ENCODE peak calls at places on chromosome 17, in six cellular contexts. D is H1, Y is SK-N-SH, L is GM12878, A is K562, U is HepG2. F is an unnamed sample.

GRCh38 chr17:59899099-59899498 is 6.2 kb downstream of the RPS6KB1 start:
- DNase-seq in D (no peak), Y (no peak), L (no peak), A (no peak), U (no peak), F (peak)

GRCh38 chr17:50584116-50584515 is 23.6 kb downstream of the CACNA1G start:
- DNase-seq in D (no peak), Y (no peak), L (no peak), A (no peak), U (no peak), F (no peak)

GRCh38 chr17:46935658-46936266 is 12.8 kb downstream of the GOSR2 start:
- DNase-seq in D (no peak), Y (no peak), L (no peak), A (peak), U (no peak), F (no peak)

GRCh38 chr17:78658281-78658785 is 81.1 kb upstream of the DNAH17 start:
- DNase-seq in D (no peak), Y (no peak), L (no peak), A (no peak), U (no peak), F (no peak)

GRCh38 chr17:81579821-81580321 is 27.7 kb upstream of the FAAP100 start:
- DNase-seq in D (no peak), Y (no peak), L (no peak), A (peak), U (no peak), F (no peak)

GRCh38 chr17:39009471-39010085 is 42.4 kb upstream of the FBXO47 start:
- DNase-seq in D (no peak), Y (no peak), L (no peak), A (no peak), U (no peak), F (no peak)

GRCh38 chr17:8563981-8564602 is 66.4 kb downstream of the MYH10 start:
- DNase-seq in D (no peak), Y (no peak), L (no peak), A (no peak), U (no peak), F (no peak)

GRCh38 chr17:8225813-8226535 is 15.6 kb upstream of the AURKB start:
- DNase-seq in D (peak), Y (no peak), L (peak), A (peak), U (no peak), F (peak)

GRCh38 chr17:66468241-66469087 is 166.1 kb downstream of the PRKCA start:
- DNase-seq in D (no peak), Y (no peak), L (peak), A (peak), U (peak), F (peak)

GRCh38 chr17:11948791-11949190 is 48.5 kb downstream of the ZNF18 start:
- DNase-seq in D (no peak), Y (no peak), L (no peak), A (no peak), U (no peak), F (no peak)

GRCh38 chr17:44004077-44004760 is at the start of gene NAGS:
- DNase-seq in D (no peak), Y (peak), L (no peak), A (peak), U (peak), F (no peak)

GRCh38 chr17:78089557-78090281 is 38.8 kb downstream of the TMC6 start:
- DNase-seq in D (no peak), Y (no peak), L (no peak), A (no peak), U (no peak), F (no peak)

GRCh38 chr17:83109793-83110645 is 30.6 kb downstream of the METRNL start:
- DNase-seq in D (no peak), Y (peak), L (no peak), A (no peak), U (peak), F (no peak)

GRCh38 chr17:67178555-67178954 is 66.4 kb downstream of the HELZ start:
- DNase-seq in D (no peak), Y (no peak), L (no peak), A (no peak), U (no peak), F (no peak)

GRCh38 chr17:10325036-10325435 is 47.8 kb downstream of the MYH13 start:
- DNase-seq in D (no peak), Y (no peak), L (no peak), A (no peak), U (no peak), F (no peak)

GRCh38 chr17:67707442-67707841 is 10.3 kb upstream of the NOL11 start:
- DNase-seq in D (no peak), Y (peak), L (no peak), A (no peak), U (no peak), F (no peak)

GRCh38 chr17:3026856-3027751 is 36.3 kb downstream of the OR1D5 start:
- DNase-seq in D (no peak), Y (no peak), L (no peak), A (no peak), U (no peak), F (no peak)

GRCh38 chr17:1769826-1770477 is 8.1 kb downstream of the SERPINF1 start:
- DNase-seq in D (no peak), Y (no peak), L (no peak), A (no peak), U (peak), F (no peak)

GRCh38 chr17:71503710-71504471 is 616.9 kb upstream of the SOX9 start:
- DNase-seq in D (no peak), Y (no peak), L (no peak), A (no peak), U (no peak), F (no peak)

GRCh38 chr17:14926526-14927122 is 338.5 kb downstream of the PMP22 start:
- DNase-seq in D (peak), Y (peak), L (no peak), A (peak), U (peak), F (no peak)

GRCh38 chr17:46013502-46014165 is 14.6 kb downstream of the STH start:
- DNase-seq in D (no peak), Y (peak), L (no peak), A (no peak), U (peak), F (no peak)

GRCh38 chr17:73489991-73490390 is 154.3 kb downstream of the SDK2 start:
- DNase-seq in D (no peak), Y (no peak), L (no peak), A (no peak), U (no peak), F (no peak)
- TF ChIP-seq POLR2AphosphoS5 in D (no peak), Y (no peak), L (no peak), A (no peak), U (no peak), F (no peak)

GRCh38 chr17:73969956-73970355 is 233.5 kb upstream of the RPL38 start:
- DNase-seq in D (no peak), Y (no peak), L (no peak), A (no peak), U (no peak), F (peak)
- TF ChIP-seq GABPA in D (no peak), Y (no peak), L (no peak), A (no peak), U (no peak), F (no peak)

GRCh38 chr17:76670020-76670707 is 26.6 kb upstream of the ST6GALNAC1 start:
- DNase-seq in D (no peak), Y (no peak), L (no peak), A (no peak), U (no peak), F (peak)

GRCh38 chr17:76671912-76672262 is 28.3 kb upstream of the ST6GALNAC1 start:
- DNase-seq in D (no peak), Y (no peak), L (no peak), A (no peak), U (no peak), F (no peak)

GRCh38 chr17:76670708-76671122 is 27.2 kb upstream of the ST6GALNAC1 start:
- DNase-seq in D (no peak), Y (no peak), L (no peak), A (no peak), U (no peak), F (no peak)

GRCh38 chr17:76672270-76672851 is 28.8 kb upstream of the ST6GALNAC1 start:
- DNase-seq in D (no peak), Y (no peak), L (no peak), A (no peak), U (peak), F (no peak)

GRCh38 chr17:76671123-76671911 is 27.8 kb upstream of the ST6GALNAC1 start:
- DNase-seq in D (peak), Y (peak), L (peak), A (peak), U (peak), F (peak)
- TF ChIP-seq POLR2AphosphoS5 in D (no peak), Y (no peak), L (no peak), A (peak), U (peak), F (peak)

GRCh38 chr17:6541886-6542285 is 14.5 kb downstream of the PITPNM3 start:
- DNase-seq in D (no peak), Y (no peak), L (no peak), A (no peak), U (no peak), F (no peak)

GRCh38 chr17:6542577-6542976 is 13.8 kb downstream of the PITPNM3 start:
- DNase-seq in D (no peak), Y (no peak), L (no peak), A (no peak), U (no peak), F (no peak)

GRCh38 chr17:6543079-6544010 is 13.0 kb downstream of the PITPNM3 start:
- DNase-seq in D (no peak), Y (no peak), L (no peak), A (no peak), U (no peak), F (no peak)

GRCh38 chr17:6536566-6537065 is 19.7 kb downstream of the PITPNM3 start:
- DNase-seq in D (no peak), Y (no peak), L (no peak), A (no peak), U (no peak), F (no peak)

DNA sequence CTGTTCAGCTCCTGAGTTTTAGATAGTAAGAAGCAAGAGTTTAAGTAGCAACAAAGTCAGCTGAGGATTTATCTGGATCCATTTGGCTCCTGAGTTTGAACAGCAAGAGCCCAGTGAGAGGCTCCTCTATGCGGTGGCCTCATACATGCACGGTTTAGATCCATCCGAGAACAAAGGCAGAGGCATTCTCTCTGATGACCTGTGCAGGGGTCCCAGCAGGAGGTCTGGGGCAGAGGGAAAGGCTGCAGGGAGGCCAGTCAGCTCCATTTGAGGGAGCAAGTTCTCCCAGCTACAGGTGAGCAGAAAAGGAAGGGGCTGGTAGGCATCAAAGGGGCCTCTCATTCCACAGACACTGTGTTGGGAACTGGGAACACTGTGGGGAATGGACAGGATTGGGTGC is 16.5 kb downstream of the PITPNM3 start:
- DNase-seq in D (no peak), Y (no peak), L (no peak), A (no peak), U (no peak), F (no peak)
- TF ChIP-seq GABPA in D (no peak), Y (no peak), L (no peak), A (no peak), U (no peak), F (no peak)

GRCh38 chr17:41692722-41693521 is 4.2 kb downstream of the EIF1 start:
- DNase-seq in D (no peak), Y (no peak), L (no peak), A (no peak), U (no peak), F (no peak)
- TF ChIP-seq POLR2AphosphoS5 in D (peak), Y (no peak), L (peak), A (no peak), U (peak), F (peak)

F was measured in HL-60.